ENCODE peak calls at places on chromosomes 3 and 15, in eight cellular contexts. O is GM23338; N is fibroblast of pulmonary artery; A is body of pancreas; S is Peyer's patch; D is CD8-positive, alpha-beta T cell; Y is fibroblast of the aortic adventitia; C is uterus. Q is an unnamed sample.

GRCh38 chr3:4807381-4808280 is 171.6 kb upstream of the BHLHE40 start:
- DNase-seq in O (no peak), N (no peak), A (no peak), S (no peak), D (no peak), Y (no peak), C (no peak), Q (no peak)

GRCh38 chr3:127420355-127420655 is 132.5 kb upstream of the PRR20G start:
- DNase-seq in O (no peak), N (no peak), A (no peak), S (no peak), D (no peak), Y (no peak), C (no peak), Q (no peak)

GRCh38 chr15:40825661-40826088 is 2.8 kb downstream of the PPP1R14D start:
- DNase-seq in O (no peak), N (no peak), A (peak), S (no peak), D (no peak), Y (peak), C (no peak), Q (no peak)

GRCh38 chr15:101050647-101051290 is 131.6 kb downstream of the LRRK1 start:
- DNase-seq in O (no peak), N (no peak), A (no peak), S (no peak), D (peak), Y (no peak), C (no peak), Q (peak)

GRCh38 chr3:188927971-188928370 is 243.8 kb upstream of the TPRG1 start:
- DNase-seq in O (no peak), N (no peak), A (no peak), S (no peak), D (no peak), Y (no peak), C (no peak), Q (no peak)

GRCh38 chr3:138492980-138493675 is 58.7 kb downstream of the ESYT3 start:
- DNase-seq in O (no peak), N (no peak), A (no peak), S (no peak), D (no peak), Y (no peak), C (no peak), Q (no peak)

GRCh38 chr3:62052331-62052730 is 321.0 kb downstream of the FEZF2 start:
- DNase-seq in O (no peak), N (no peak), A (no peak), S (no peak), D (no peak), Y (no peak), C (no peak), Q (no peak)

GRCh38 chr15:64571857-64572291 is 111.5 kb downstream of the ZNF609 start:
- DNase-seq in O (no peak), N (no peak), A (peak), S (no peak), D (no peak), Y (no peak), C (no peak), Q (no peak)

GRCh38 chr15:59294574-59294960 is 78.1 kb downstream of the MYO1E start:
- DNase-seq in O (no peak), N (peak), A (no peak), S (no peak), D (no peak), Y (no peak), C (no peak), Q (no peak)

GRCh38 chr15:58517682-58518525 is 86.1 kb downstream of the LIPC start:
- DNase-seq in O (no peak), N (no peak), A (no peak), S (no peak), D (no peak), Y (no peak), C (no peak), Q (peak)

GRCh38 chr3:183224581-183224980 is 28.5 kb upstream of the B3GNT5 start:
- DNase-seq in O (no peak), N (no peak), A (no peak), S (no peak), D (peak), Y (no peak), C (no peak), Q (no peak)

GRCh38 chr15:91855684-91856553 is 2.4 kb downstream of the SLCO3A1 start:
- DNase-seq in O (peak), N (no peak), A (peak), S (no peak), D (no peak), Y (no peak), C (no peak), Q (peak)

GRCh38 chr15:90924375-90924774 is 8.0 kb downstream of the HDDC3 start:
- DNase-seq in O (no peak), N (no peak), A (no peak), S (no peak), D (no peak), Y (no peak), C (no peak), Q (no peak)

GRCh38 chr3:155382396-155383042 is 89.0 kb upstream of the STRIT1 start:
- DNase-seq in O (peak), N (peak), A (peak), S (peak), D (no peak), Y (peak), C (peak), Q (no peak)

GRCh38 chr3:63067999-63068645 is 192.9 kb upstream of the CADPS start:
- DNase-seq in O (peak), N (peak), A (no peak), S (no peak), D (no peak), Y (peak), C (no peak), Q (no peak)

GRCh38 chr3:189799366-189799765 is 168.2 kb downstream of the TP63 start:
- DNase-seq in O (no peak), N (no peak), A (no peak), S (no peak), D (no peak), Y (no peak), C (no peak), Q (no peak)

GRCh38 chr3:158167737-158168469 is 58.0 kb downstream of the RSRC1 start:
- DNase-seq in O (no peak), N (peak), A (no peak), S (no peak), D (no peak), Y (peak), C (no peak), Q (no peak)

GRCh38 chr15:91132079-91132478 is 32.0 kb downstream of the SV2B start:
- DNase-seq in O (no peak), N (no peak), A (no peak), S (no peak), D (no peak), Y (no peak), C (no peak), Q (no peak)

GRCh38 chr3:149174901-149175300 is 45.5 kb downstream of the HPS3 start:
- DNase-seq in O (no peak), N (no peak), A (no peak), S (no peak), D (no peak), Y (no peak), C (no peak), Q (no peak)

GRCh38 chr15:63347074-63347859 is 34.4 kb downstream of the CA12 start:
- DNase-seq in O (no peak), N (peak), A (no peak), S (no peak), D (no peak), Y (peak), C (no peak), Q (no peak)

GRCh38 chr3:54146383-54147239 is 24.3 kb downstream of the CACNA2D3 start:
- DNase-seq in O (peak), N (peak), A (peak), S (no peak), D (no peak), Y (no peak), C (no peak), Q (no peak)

GRCh38 chr3:187921391-187921790 is 176.1 kb upstream of the BCL6 start:
- DNase-seq in O (no peak), N (no peak), A (no peak), S (no peak), D (no peak), Y (no peak), C (no peak), Q (no peak)

GRCh38 chr15:91572110-91572509 is 281.4 kb upstream of the SLCO3A1 start:
- DNase-seq in O (no peak), N (peak), A (no peak), S (no peak), D (no peak), Y (peak), C (peak), Q (no peak)

GRCh38 chr3:39067286-39067685 is 15.5 kb downstream of the WDR48 start:
- DNase-seq in O (no peak), N (no peak), A (no peak), S (no peak), D (no peak), Y (peak), C (no peak), Q (no peak)

GRCh38 chr3:148925841-148926240 is 60.7 kb downstream of the CPA3 start:
- DNase-seq in O (no peak), N (no peak), A (no peak), S (no peak), D (no peak), Y (no peak), C (no peak), Q (no peak)

GRCh38 chr15:31279221-31280036 is 47.2 kb upstream of the KLF13 start:
- DNase-seq in O (no peak), N (no peak), A (peak), S (peak), D (no peak), Y (no peak), C (no peak), Q (peak)

GRCh38 chr3:77795013-77795412 is 755.1 kb downstream of the ROBO2 start:
- DNase-seq in O (peak), N (no peak), A (no peak), S (no peak), D (no peak), Y (no peak), C (no peak), Q (no peak)

GRCh38 chr3:170021083-170021482 is 16.7 kb upstream of the GPR160 start:
- DNase-seq in O (peak), N (no peak), A (no peak), S (no peak), D (no peak), Y (no peak), C (no peak), Q (no peak)
- TF ChIP-seq CTCF in O (peak), N (peak), A (no peak), S (peak), D (no peak), Y (peak), C (no peak), Q (no peak)

GRCh38 chr15:52163321-52164190 is 27.6 kb downstream of the GNB5 start:
- DNase-seq in O (peak), N (no peak), A (no peak), S (no peak), D (peak), Y (no peak), C (no peak), Q (no peak)
- TF ChIP-seq CTCF in O (peak), N (peak), A (no peak), S (no peak), D (peak), Y (no peak), C (no peak), Q (peak)

GRCh38 chr3:6861331-6861988 is 545 bp downstream of the GRM7 start:
- DNase-seq in O (no peak), N (no peak), A (no peak), S (no peak), D (no peak), Y (no peak), C (no peak), Q (no peak)
- TF ChIP-seq CTCF in O (no peak), N (no peak), A (no peak), S (no peak), D (no peak), Y (no peak), C (no peak), Q (no peak)

DNA sequence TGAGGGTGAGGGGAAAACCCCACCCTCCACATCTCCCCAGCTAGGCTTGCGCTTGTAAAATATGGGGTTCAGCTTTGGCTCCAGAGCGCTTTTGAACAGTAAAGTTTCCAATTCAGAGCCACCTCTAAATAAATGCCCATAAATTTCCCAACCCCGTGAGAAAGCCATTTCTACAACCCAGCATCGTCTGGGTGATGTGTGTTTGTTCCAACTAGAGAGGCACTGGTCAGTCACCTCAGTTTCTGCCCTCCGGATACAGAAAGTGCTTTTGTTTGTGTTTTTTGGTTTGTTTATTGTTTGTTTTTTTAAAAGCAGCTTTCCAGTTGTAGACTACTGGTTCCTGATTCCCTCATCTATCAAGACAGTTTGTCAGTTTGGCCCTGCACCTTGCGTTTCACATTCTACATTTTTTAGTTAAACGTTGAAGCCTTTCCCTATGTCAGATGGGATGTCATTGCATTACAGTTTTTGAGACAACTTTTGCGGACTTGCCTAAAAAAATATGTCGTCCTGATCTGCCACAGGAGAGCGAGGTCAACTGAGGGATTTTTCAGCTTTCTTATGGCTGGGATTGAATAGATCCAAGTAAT is 15.0 kb upstream of the SOX2 start:
- DNase-seq in O (no peak), N (no peak), A (no peak), S (no peak), D (no peak), Y (no peak), C (no peak), Q (no peak)
- TF ChIP-seq CTCF in O (no peak), N (no peak), A (no peak), S (no peak), D (no peak), Y (no peak), C (no peak), Q (no peak)

GRCh38 chr3:121488628-121489027 is 57.2 kb downstream of the POLQ start:
- DNase-seq in O (peak), N (no peak), A (no peak), S (no peak), D (no peak), Y (no peak), C (no peak), Q (no peak)
- TF ChIP-seq CTCF in O (peak), N (no peak), A (no peak), S (peak), D (no peak), Y (no peak), C (no peak), Q (no peak)

Q was measured in natural killer cell.